ENCODE peak calls at places on chromosome 2, in seven cellular contexts. T is A549; S is foreskin fibroblast; V is C1 segment of cervical spinal cord; Q is ACHN; U is T-helper 2 cell; J is activated T-cell treated with anti-CD3 and anti-CD28 coated beads, Interleukin-2, amount 50 U/mL, for 72 hours. F is an unnamed sample.

GRCh38 chr2:237431372-237431771 is 17.4 kb upstream of the COL6A3 start:
- DNase-seq in Q (no peak), V (no peak), U (peak; percentile 31), J (no peak), S (peak; percentile 84), T (no peak), F (peak; percentile 98)

GRCh38 chr2:241893265-241893664 is 23.7 kb downstream of the RTP5 start:
- DNase-seq in Q (no peak), U (no peak), S (no peak), T (no peak), V (no peak), J (no peak), F (no peak)

GRCh38 chr2:143839456-143839855 is 680.5 kb downstream of the ZEB2 start:
- DNase-seq in T (no peak), U (no peak), V (no peak), J (no peak), Q (no peak), S (no peak), F (peak; percentile 58)

GRCh38 chr2:66434679-66435548 is at the start of gene MEIS1:
- DNase-seq in S (peak; percentile 98), T (peak; percentile 95), J (peak; percentile 62), V (peak; percentile 85), U (peak; percentile 76), Q (peak; percentile 89), F (peak; percentile 99)

GRCh38 chr2:42947809-42948595 is 155.6 kb upstream of the HAAO start:
- DNase-seq in Q (no peak), T (no peak), S (peak; percentile 60), V (no peak), J (no peak), U (no peak), F (peak; percentile 34)

GRCh38 chr2:133477614-133477990 is 90.7 kb downstream of the NCKAP5 start:
- DNase-seq in V (no peak), T (no peak), Q (no peak), J (no peak), S (no peak), U (no peak), F (peak; percentile 64)

GRCh38 chr2:224039080-224039769 is at the start of gene SERPINE2:
- DNase-seq in T (peak; percentile 82), V (peak; percentile 67), Q (peak; percentile 66), S (peak; percentile 95), U (peak; percentile 43), J (peak; percentile 76), F (peak; percentile 79)

GRCh38 chr2:27152796-27153464 is 4.1 kb downstream of the TCF23 start:
- DNase-seq in S (peak; percentile 61), Q (no peak), J (no peak), U (no peak), T (no peak), V (no peak), F (peak; percentile 58)

GRCh38 chr2:215983581-215984351 is 29.6 kb downstream of the MREG start:
- DNase-seq in T (no peak), Q (no peak), U (no peak), S (peak; percentile 30), V (no peak), J (no peak), F (no peak)

GRCh38 chr2:143930891-143931290 is 589.0 kb downstream of the ZEB2 start:
- DNase-seq in J (no peak), U (no peak), Q (no peak), T (no peak), V (no peak), S (no peak), F (no peak)

GRCh38 chr2:219249203-219249980 is 3.7 kb upstream of the TUBA4B start:
- DNase-seq in Q (peak; percentile 97), T (peak; percentile 93), J (no peak), V (peak; percentile 70), U (peak; percentile 89), S (peak; percentile 91), F (peak; percentile 86)

GRCh38 chr2:138707424-138708074 is 72.6 kb downstream of the NXPH2 start:
- DNase-seq in U (no peak), S (peak; percentile 89), J (no peak), V (no peak), Q (peak; percentile 22), T (no peak), F (peak; percentile 64)

GRCh38 chr2:37464064-37464463 is 119.6 kb downstream of the QPCT start:
- DNase-seq in J (no peak), T (no peak), V (no peak), U (no peak), Q (no peak), S (no peak), F (no peak)

GRCh38 chr2:103155308-103155707 is 393.5 kb downstream of the TMEM182 start:
- DNase-seq in S (no peak), U (no peak), T (no peak), J (no peak), Q (no peak), V (no peak), F (no peak)

GRCh38 chr2:120175000-120175581 is 48.1 kb downstream of the TMEM185B start:
- DNase-seq in V (no peak), S (peak; percentile 80), T (peak; percentile 54), U (peak; percentile 59), J (no peak), Q (peak; percentile 69), F (peak; percentile 70)

GRCh38 chr2:163182764-163183354 is 344.3 kb upstream of the KCNH7 start:
- DNase-seq in J (no peak), S (peak; percentile 27), Q (peak; percentile 46), T (peak; percentile 17), V (no peak), U (peak; percentile 2), F (peak; percentile 28)

GRCh38 chr2:28750316-28751101 is 1.1 kb upstream of the PPP1CB start:
- DNase-seq in T (peak; percentile 23), Q (peak; percentile 61), U (peak; percentile 67), S (peak; percentile 62), J (peak; percentile 19), V (no peak), F (peak; percentile 58)

GRCh38 chr2:70046534-70046933 is 40.7 kb upstream of the PCBP1 start:
- DNase-seq in J (no peak), S (no peak), T (no peak), U (no peak), Q (no peak), V (no peak), F (no peak)

GRCh38 chr2:46643493-46643892 is 164.1 kb downstream of the TMEM247 start:
- DNase-seq in Q (peak; percentile 63), V (no peak), T (peak; percentile 83), J (peak; percentile 13), S (peak; percentile 29), U (peak; percentile 9), F (no peak)

GRCh38 chr2:197804049-197804757 is at the start of gene PLCL1:
- DNase-seq in J (peak; percentile 95), S (peak; percentile 94), V (peak; percentile 92), Q (peak; percentile 91), T (peak; percentile 81), U (peak; percentile 97), F (peak; percentile 90)

GRCh38 chr2:31865215-31865614 is 145.6 kb downstream of the MEMO1 start:
- DNase-seq in S (no peak), Q (no peak), T (no peak), J (no peak), V (no peak), U (no peak), F (no peak)

GRCh38 chr2:48728827-48729226 is 26.7 kb downstream of the LHCGR start:
- DNase-seq in T (no peak), S (no peak), Q (no peak), U (no peak), J (no peak), V (no peak), F (peak; percentile 16)

GRCh38 chr2:46162329-46162870 is 134.8 kb upstream of the EPAS1 start:
- DNase-seq in J (no peak), U (no peak), Q (no peak), S (peak; percentile 33), T (no peak), V (no peak), F (peak; percentile 22)

GRCh38 chr2:24304098-24304497 is 56.2 kb downstream of the ITSN2 start:
- DNase-seq in T (no peak), U (no peak), J (no peak), S (peak; percentile 91), Q (no peak), V (peak; percentile 34), F (peak; percentile 34)

F was measured in EH.